ENCODE peak calls at places on chromosome 7, in seven cellular contexts. T, B, E, O, S, D and P are unnamed samples.

GRCh38 chr7:121446526-121446925 is 50.4 kb upstream of the FAM3C start:
- DNase-seq in T (no peak), B (no peak), E (no peak), O (no peak), S (no peak), D (no peak), P (no peak)

GRCh38 chr7:74031403-74032190 is 3.6 kb downstream of the ELN start:
- DNase-seq in T (no peak), B (no peak), E (no peak), O (no peak), S (no peak), D (no peak), P (no peak)

GRCh38 chr7:14095233-14095950 is 105.9 kb upstream of the ETV1 start:
- DNase-seq in T (no peak), B (no peak), E (no peak), O (no peak), S (no peak), D (no peak), P (no peak)

GRCh38 chr7:139557857-139558581 is 34.5 kb downstream of the CLEC2L start:
- DNase-seq in T (no peak), B (peak), E (no peak), O (no peak), S (no peak), D (no peak), P (no peak)

GRCh38 chr7:80699030-80699638 is 60.7 kb downstream of the CD36 start:
- DNase-seq in T (peak), B (no peak), E (peak), O (no peak), S (no peak), D (no peak), P (peak)

GRCh38 chr7:158351481-158351880 is 236.1 kb downstream of the PTPRN2 start:
- DNase-seq in T (no peak), B (peak), E (no peak), O (no peak), S (peak), D (no peak), P (no peak)

GRCh38 chr7:67788689-67789088 is 792.1 kb downstream of the TYW1 start:
- DNase-seq in T (no peak), B (no peak), E (no peak), O (no peak), S (no peak), D (no peak), P (no peak)

GRCh38 chr7:29825750-29826529 is 19.6 kb downstream of the WIPF3 start:
- DNase-seq in T (no peak), B (no peak), E (no peak), O (no peak), S (no peak), D (no peak), P (no peak)

GRCh38 chr7:25384820-25385560 is 156.7 kb upstream of the NPVF start:
- DNase-seq in T (peak), B (no peak), E (no peak), O (no peak), S (no peak), D (no peak), P (no peak)

GRCh38 chr7:84336303-84336702 is 141.7 kb upstream of the SEMA3A start:
- DNase-seq in T (no peak), B (no peak), E (no peak), O (no peak), S (no peak), D (no peak), P (no peak)

GRCh38 chr7:17681965-17682364 is 258.3 kb downstream of the SNX13 start:
- DNase-seq in T (no peak), B (no peak), E (no peak), O (no peak), S (no peak), D (no peak), P (no peak)

GRCh38 chr7:139648941-139649425 is 125.5 kb downstream of the CLEC2L start:
- DNase-seq in T (no peak), B (no peak), E (no peak), O (no peak), S (peak), D (no peak), P (no peak)

GRCh38 chr7:54802841-54803240 is 43.8 kb upstream of the SEC61G start:
- DNase-seq in T (no peak), B (no peak), E (no peak), O (no peak), S (no peak), D (no peak), P (no peak)

GRCh38 chr7:104767826-104768536 is 246.0 kb upstream of the KMT2E start:
- DNase-seq in T (no peak), B (no peak), E (no peak), O (no peak), S (no peak), D (no peak), P (no peak)

GRCh38 chr7:192035-192649 is at the start of gene FAM20C:
- DNase-seq in T (peak), B (no peak), E (peak), O (peak), S (peak), D (peak), P (no peak)